ENCODE peak calls at places on chromosomes 4 and X, in ten cellular contexts. One of them, this sample, is unnamed.

GRCh38 chr4:125316391-125316780 is 1.6 kb downstream of the FAT4 start:
- DNase-seq in retinal pigment epithelial cell: no peak
- DNase-seq in uterus: peak; percentile 25
- DNase-seq in stomach: peak; percentile 41
- DNase-seq in testis: peak; percentile 50
- DNase-seq in esophagus muscularis mucosa: no peak
- DNase-seq in CD4-positive, alpha-beta T cell: no peak
- DNase-seq in psoas muscle: peak; percentile 35
- DNase-seq in cardiac muscle cell: peak; percentile 41
- DNase-seq in fibroblast of mammary gland: no peak
- DNase-seq in this sample: peak; percentile 67

GRCh38 chr4:23934915-23935314 is 45.1 kb upstream of the PPARGC1A start:
- DNase-seq in CD4-positive, alpha-beta T cell: no peak
- DNase-seq in esophagus muscularis mucosa: no peak
- DNase-seq in testis: peak; percentile 48
- DNase-seq in stomach: peak; percentile 75
- DNase-seq in retinal pigment epithelial cell: peak; percentile 98
- DNase-seq in fibroblast of mammary gland: peak; percentile 95
- DNase-seq in uterus: peak; percentile 22
- DNase-seq in cardiac muscle cell: peak; percentile 98
- DNase-seq in psoas muscle: peak; percentile 72
- DNase-seq in this sample: peak; percentile 96

GRCh38 chr4:68865760-68866159 is 50.0 kb downstream of the UGT2B10 start:
- DNase-seq in fibroblast of mammary gland: no peak
- DNase-seq in uterus: no peak
- DNase-seq in psoas muscle: no peak
- DNase-seq in cardiac muscle cell: no peak
- DNase-seq in CD4-positive, alpha-beta T cell: no peak
- DNase-seq in retinal pigment epithelial cell: no peak
- DNase-seq in stomach: no peak
- DNase-seq in esophagus muscularis mucosa: no peak
- DNase-seq in testis: no peak
- DNase-seq in this sample: no peak

GRCh38 chr4:10783351-10783750 is 98.8 kb upstream of the CLNK start:
- DNase-seq in psoas muscle: no peak
- DNase-seq in esophagus muscularis mucosa: no peak
- DNase-seq in testis: peak; percentile 19
- DNase-seq in cardiac muscle cell: peak; percentile 49
- DNase-seq in stomach: no peak
- DNase-seq in retinal pigment epithelial cell: no peak
- DNase-seq in uterus: no peak
- DNase-seq in fibroblast of mammary gland: peak; percentile 73
- DNase-seq in CD4-positive, alpha-beta T cell: no peak
- DNase-seq in this sample: peak; percentile 18

GRCh38 chr4:144578681-144579080 is 67.3 kb upstream of the HHIP start:
- DNase-seq in esophagus muscularis mucosa: no peak
- DNase-seq in stomach: no peak
- DNase-seq in cardiac muscle cell: no peak
- DNase-seq in psoas muscle: no peak
- DNase-seq in retinal pigment epithelial cell: no peak
- DNase-seq in fibroblast of mammary gland: peak; percentile 23
- DNase-seq in uterus: no peak
- DNase-seq in CD4-positive, alpha-beta T cell: no peak
- DNase-seq in testis: no peak
- DNase-seq in this sample: no peak

GRCh38 chrX:19673334-19674040 is 158.2 kb upstream of the MAP3K15 start:
- DNase-seq in testis: peak; percentile 27
- DNase-seq in stomach: peak; percentile 49
- DNase-seq in esophagus muscularis mucosa: no peak
- DNase-seq in psoas muscle: peak; percentile 66
- DNase-seq in uterus: peak; percentile 76
- DNase-seq in CD4-positive, alpha-beta T cell: no peak
- DNase-seq in cardiac muscle cell: peak; percentile 95
- DNase-seq in fibroblast of mammary gland: peak; percentile 95
- DNase-seq in retinal pigment epithelial cell: peak; percentile 72
- DNase-seq in this sample: peak; percentile 98

GRCh38 chr4:182928061-182928460 is 10.9 kb upstream of the DCTD start:
- DNase-seq in uterus: no peak
- DNase-seq in testis: no peak
- DNase-seq in psoas muscle: no peak
- DNase-seq in fibroblast of mammary gland: no peak
- DNase-seq in cardiac muscle cell: no peak
- DNase-seq in esophagus muscularis mucosa: no peak
- DNase-seq in stomach: no peak
- DNase-seq in CD4-positive, alpha-beta T cell: no peak
- DNase-seq in retinal pigment epithelial cell: no peak
- DNase-seq in this sample: peak; percentile 21

GRCh38 chr4:113784497-113785254 is 23.1 kb upstream of the CAMK2D start:
- DNase-seq in cardiac muscle cell: peak; percentile 97
- DNase-seq in esophagus muscularis mucosa: no peak
- DNase-seq in psoas muscle: no peak
- DNase-seq in stomach: no peak
- DNase-seq in uterus: no peak
- DNase-seq in fibroblast of mammary gland: peak; percentile 99
- DNase-seq in testis: no peak
- DNase-seq in retinal pigment epithelial cell: peak; percentile 84
- DNase-seq in CD4-positive, alpha-beta T cell: no peak
- DNase-seq in this sample: peak; percentile 98

GRCh38 chrX:141936080-141936479 is 32.4 kb downstream of the MAGEC1 start:
- DNase-seq in cardiac muscle cell: peak; percentile 0
- DNase-seq in psoas muscle: no peak
- DNase-seq in retinal pigment epithelial cell: no peak
- DNase-seq in testis: no peak
- DNase-seq in esophagus muscularis mucosa: no peak
- DNase-seq in stomach: no peak
- DNase-seq in fibroblast of mammary gland: no peak
- DNase-seq in uterus: no peak
- DNase-seq in CD4-positive, alpha-beta T cell: no peak
- DNase-seq in this sample: peak; percentile 36

GRCh38 chr4:76723373-76723772 is 174.6 kb downstream of the SOWAHB start:
- DNase-seq in cardiac muscle cell: peak; percentile 67
- DNase-seq in uterus: no peak
- DNase-seq in esophagus muscularis mucosa: no peak
- DNase-seq in stomach: no peak
- DNase-seq in psoas muscle: no peak
- DNase-seq in retinal pigment epithelial cell: no peak
- DNase-seq in fibroblast of mammary gland: peak; percentile 40
- DNase-seq in testis: no peak
- DNase-seq in CD4-positive, alpha-beta T cell: no peak
- DNase-seq in this sample: peak; percentile 24

GRCh38 chr4:37909690-37910486 is 19.0 kb downstream of the TBC1D1 start:
- DNase-seq in uterus: no peak
- DNase-seq in cardiac muscle cell: no peak
- DNase-seq in testis: no peak
- DNase-seq in esophagus muscularis mucosa: no peak
- DNase-seq in CD4-positive, alpha-beta T cell: no peak
- DNase-seq in fibroblast of mammary gland: no peak
- DNase-seq in stomach: no peak
- DNase-seq in psoas muscle: no peak
- DNase-seq in retinal pigment epithelial cell: no peak
- DNase-seq in this sample: no peak

GRCh38 chr4:121998024-121998423 is 46.2 kb upstream of the TRPC3 start:
- DNase-seq in fibroblast of mammary gland: no peak
- DNase-seq in stomach: no peak
- DNase-seq in cardiac muscle cell: no peak
- DNase-seq in testis: no peak
- DNase-seq in retinal pigment epithelial cell: no peak
- DNase-seq in esophagus muscularis mucosa: no peak
- DNase-seq in CD4-positive, alpha-beta T cell: no peak
- DNase-seq in psoas muscle: no peak
- DNase-seq in uterus: no peak
- DNase-seq in this sample: peak; percentile 33

DNA sequence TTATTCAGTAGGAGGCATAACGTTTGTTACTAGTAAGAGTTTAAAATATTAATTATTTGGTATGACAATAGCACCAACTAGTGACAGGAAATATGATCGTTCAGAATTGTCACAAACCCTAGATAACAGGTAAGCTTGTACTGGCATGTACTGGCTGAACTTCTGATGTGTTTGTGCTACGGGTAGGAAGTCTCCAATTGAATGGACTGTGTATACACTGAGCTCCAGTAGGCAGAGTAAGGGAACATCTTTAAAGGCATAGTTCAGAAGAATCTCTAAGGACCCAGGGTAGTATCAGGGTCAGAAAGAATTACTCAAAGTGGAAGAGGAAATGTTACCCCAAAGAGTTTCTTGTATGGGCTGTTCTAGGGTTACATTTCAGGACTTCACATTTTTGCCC is 230.4 kb downstream of the EDA2R start:
- DNase-seq in CD4-positive, alpha-beta T cell: no peak
- DNase-seq in retinal pigment epithelial cell: no peak
- DNase-seq in fibroblast of mammary gland: no peak
- DNase-seq in testis: no peak
- DNase-seq in uterus: no peak
- DNase-seq in cardiac muscle cell: no peak
- DNase-seq in psoas muscle: no peak
- DNase-seq in stomach: no peak
- DNase-seq in esophagus muscularis mucosa: no peak
- DNase-seq in this sample: peak; percentile 20
- TF ChIP-seq CTCF in CD4-positive, alpha-beta T cell: peak; percentile 14
- TF ChIP-seq CTCF in retinal pigment epithelial cell: no peak
- TF ChIP-seq CTCF in fibroblast of mammary gland: no peak
- TF ChIP-seq CTCF in testis: no peak
- TF ChIP-seq CTCF in uterus: no peak
- TF ChIP-seq CTCF in cardiac muscle cell: no peak
- TF ChIP-seq CTCF in psoas muscle: no peak
- TF ChIP-seq CTCF in stomach: no peak
- TF ChIP-seq CTCF in esophagus muscularis mucosa: no peak
- TF ChIP-seq CTCF in this sample: no peak

DNA sequence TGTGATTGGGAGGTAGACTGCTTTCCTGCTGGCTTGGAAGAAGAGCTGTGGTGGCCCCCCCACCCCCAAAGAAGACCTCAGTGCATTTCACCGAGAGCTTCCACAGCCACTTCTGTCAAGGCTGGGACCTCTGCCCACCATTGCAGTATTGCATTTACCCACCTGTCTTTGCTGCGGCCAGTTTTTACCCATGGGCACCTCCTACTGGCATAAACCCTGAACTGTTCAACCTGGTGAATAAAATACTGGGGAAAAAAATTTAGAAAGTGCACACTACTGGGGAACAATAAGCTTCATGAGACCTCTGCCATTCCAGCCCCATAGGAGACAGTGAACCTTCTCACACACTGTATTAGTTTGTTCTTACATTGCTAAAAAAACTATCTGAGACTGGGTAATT is 40.3 kb downstream of the ARFIP1 start:
- DNase-seq in testis: no peak
- DNase-seq in fibroblast of mammary gland: no peak
- DNase-seq in stomach: no peak
- DNase-seq in CD4-positive, alpha-beta T cell: no peak
- DNase-seq in uterus: no peak
- DNase-seq in psoas muscle: no peak
- DNase-seq in retinal pigment epithelial cell: no peak
- DNase-seq in cardiac muscle cell: no peak
- DNase-seq in esophagus muscularis mucosa: no peak
- DNase-seq in this sample: no peak
- TF ChIP-seq CTCF in testis: no peak
- TF ChIP-seq CTCF in fibroblast of mammary gland: peak; percentile 10
- TF ChIP-seq CTCF in stomach: no peak
- TF ChIP-seq CTCF in CD4-positive, alpha-beta T cell: no peak
- TF ChIP-seq CTCF in uterus: no peak
- TF ChIP-seq CTCF in psoas muscle: no peak
- TF ChIP-seq CTCF in retinal pigment epithelial cell: no peak
- TF ChIP-seq CTCF in cardiac muscle cell: no peak
- TF ChIP-seq CTCF in esophagus muscularis mucosa: no peak
- TF ChIP-seq CTCF in this sample: no peak

GRCh38 chrX:36364262-36364661 is 444.7 kb downstream of the CFAP47 start:
- DNase-seq in fibroblast of mammary gland: no peak
- DNase-seq in esophagus muscularis mucosa: no peak
- DNase-seq in uterus: no peak
- DNase-seq in retinal pigment epithelial cell: no peak
- DNase-seq in CD4-positive, alpha-beta T cell: no peak
- DNase-seq in cardiac muscle cell: no peak
- DNase-seq in stomach: no peak
- DNase-seq in testis: no peak
- DNase-seq in psoas muscle: no peak
- DNase-seq in this sample: no peak
- TF ChIP-seq CTCF in fibroblast of mammary gland: no peak
- TF ChIP-seq CTCF in esophagus muscularis mucosa: no peak
- TF ChIP-seq CTCF in uterus: no peak
- TF ChIP-seq CTCF in retinal pigment epithelial cell: no peak
- TF ChIP-seq CTCF in CD4-positive, alpha-beta T cell: no peak
- TF ChIP-seq CTCF in cardiac muscle cell: no peak
- TF ChIP-seq CTCF in stomach: no peak
- TF ChIP-seq CTCF in testis: no peak
- TF ChIP-seq CTCF in psoas muscle: no peak
- TF ChIP-seq CTCF in this sample: no peak

GRCh38 chr4:186930024-186930423 is 206.4 kb upstream of the FAT1 start:
- DNase-seq in fibroblast of mammary gland: no peak
- DNase-seq in stomach: no peak
- DNase-seq in testis: no peak
- DNase-seq in psoas muscle: no peak
- DNase-seq in uterus: no peak
- DNase-seq in esophagus muscularis mucosa: no peak
- DNase-seq in cardiac muscle cell: no peak
- DNase-seq in CD4-positive, alpha-beta T cell: no peak
- DNase-seq in retinal pigment epithelial cell: no peak
- DNase-seq in this sample: no peak

GRCh38 chr4:186924723-186925122 is 201.1 kb upstream of the FAT1 start:
- DNase-seq in retinal pigment epithelial cell: no peak
- DNase-seq in cardiac muscle cell: no peak
- DNase-seq in fibroblast of mammary gland: no peak
- DNase-seq in CD4-positive, alpha-beta T cell: no peak
- DNase-seq in esophagus muscularis mucosa: no peak
- DNase-seq in psoas muscle: no peak
- DNase-seq in uterus: no peak
- DNase-seq in testis: no peak
- DNase-seq in stomach: no peak
- DNase-seq in this sample: no peak

GRCh38 chr4:186931519-186931918 is 207.9 kb upstream of the FAT1 start:
- DNase-seq in psoas muscle: no peak
- DNase-seq in retinal pigment epithelial cell: no peak
- DNase-seq in fibroblast of mammary gland: peak; percentile 77
- DNase-seq in uterus: no peak
- DNase-seq in cardiac muscle cell: peak; percentile 29
- DNase-seq in stomach: no peak
- DNase-seq in CD4-positive, alpha-beta T cell: no peak
- DNase-seq in esophagus muscularis mucosa: no peak
- DNase-seq in testis: no peak
- DNase-seq in this sample: peak; percentile 34

GRCh38 chr4:186932196-186932595 is 208.5 kb upstream of the FAT1 start:
- DNase-seq in uterus: no peak
- DNase-seq in CD4-positive, alpha-beta T cell: no peak
- DNase-seq in retinal pigment epithelial cell: no peak
- DNase-seq in cardiac muscle cell: no peak
- DNase-seq in psoas muscle: no peak
- DNase-seq in stomach: no peak
- DNase-seq in testis: no peak
- DNase-seq in esophagus muscularis mucosa: no peak
- DNase-seq in fibroblast of mammary gland: peak; percentile 19
- DNase-seq in this sample: no peak

DNA sequence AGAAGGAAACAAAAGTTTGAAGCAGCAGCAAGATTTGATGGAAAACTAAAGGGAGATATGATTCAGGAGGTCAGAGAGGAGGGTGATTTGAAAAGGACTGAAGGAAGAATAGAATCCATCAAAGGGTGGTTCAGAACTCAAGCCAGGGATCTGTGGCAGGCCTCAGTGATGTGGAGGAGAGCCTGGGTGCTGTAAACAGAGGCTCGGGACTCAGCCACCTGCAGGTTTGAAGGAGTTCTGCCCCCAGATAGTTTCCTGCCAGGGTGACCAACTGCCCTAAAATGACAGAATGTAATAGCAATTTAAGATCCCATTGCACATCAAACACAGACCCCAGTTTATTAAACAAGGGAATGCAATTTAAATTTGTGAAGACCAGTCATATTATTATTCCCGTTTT is 204.0 kb upstream of the FAT1 start:
- DNase-seq in CD4-positive, alpha-beta T cell: no peak
- DNase-seq in psoas muscle: no peak
- DNase-seq in stomach: no peak
- DNase-seq in esophagus muscularis mucosa: no peak
- DNase-seq in testis: no peak
- DNase-seq in uterus: no peak
- DNase-seq in retinal pigment epithelial cell: no peak
- DNase-seq in fibroblast of mammary gland: no peak
- DNase-seq in cardiac muscle cell: no peak
- DNase-seq in this sample: no peak
- TF ChIP-seq CTCF in CD4-positive, alpha-beta T cell: no peak
- TF ChIP-seq CTCF in psoas muscle: no peak
- TF ChIP-seq CTCF in stomach: no peak
- TF ChIP-seq CTCF in esophagus muscularis mucosa: no peak
- TF ChIP-seq CTCF in testis: no peak
- TF ChIP-seq CTCF in uterus: no peak
- TF ChIP-seq CTCF in retinal pigment epithelial cell: no peak
- TF ChIP-seq CTCF in fibroblast of mammary gland: no peak
- TF ChIP-seq CTCF in cardiac muscle cell: no peak
- TF ChIP-seq CTCF in this sample: no peak